ENCODE peak calls at places on chromosome 12, in six cellular contexts. One of them, this sample, is unnamed.

GRCh38 chr12:117412465-117413190 is 51.2 kb upstream of the NOS1 start:
- DNase-seq in GM23248: no peak
- DNase-seq in dorsolateral prefrontal cortex: no peak
- DNase-seq in upper lobe of right lung: peak; percentile 36
- DNase-seq in NB4: no peak
- DNase-seq in NCI-H1417 treated with DMSO at 0.1 percent for 48 hours: no peak
- DNase-seq in this sample: no peak

GRCh38 chr12:13097526-13097925 is 5.9 kb downstream of the GSG1 start:
- DNase-seq in NB4: peak; percentile 55
- DNase-seq in GM23248: peak; percentile 69
- DNase-seq in upper lobe of right lung: no peak
- DNase-seq in NCI-H1417 treated with DMSO at 0.1 percent for 48 hours: no peak
- DNase-seq in dorsolateral prefrontal cortex: no peak
- DNase-seq in this sample: no peak

GRCh38 chr12:118544569-118544968 is 168.2 kb downstream of the SUDS3 start:
- DNase-seq in upper lobe of right lung: no peak
- DNase-seq in GM23248: peak; percentile 41
- DNase-seq in NB4: peak; percentile 59
- DNase-seq in NCI-H1417 treated with DMSO at 0.1 percent for 48 hours: no peak
- DNase-seq in dorsolateral prefrontal cortex: no peak
- DNase-seq in this sample: no peak

GRCh38 chr12:21330682-21331253 is 3.9 kb downstream of the SLCO1A2 start:
- DNase-seq in NB4: peak; percentile 42
- DNase-seq in upper lobe of right lung: no peak
- DNase-seq in GM23248: no peak
- DNase-seq in NCI-H1417 treated with DMSO at 0.1 percent for 48 hours: no peak
- DNase-seq in dorsolateral prefrontal cortex: no peak
- DNase-seq in this sample: no peak

GRCh38 chr12:111359231-111359913 is 9.5 kb downstream of the PHETA1 start:
- DNase-seq in dorsolateral prefrontal cortex: no peak
- DNase-seq in GM23248: peak; percentile 17
- DNase-seq in NB4: peak; percentile 85
- DNase-seq in NCI-H1417 treated with DMSO at 0.1 percent for 48 hours: no peak
- DNase-seq in upper lobe of right lung: no peak
- DNase-seq in this sample: no peak

GRCh38 chr12:113108308-113108707 is 27.3 kb downstream of the RASAL1 start:
- DNase-seq in GM23248: no peak
- DNase-seq in NB4: no peak
- DNase-seq in NCI-H1417 treated with DMSO at 0.1 percent for 48 hours: no peak
- DNase-seq in upper lobe of right lung: no peak
- DNase-seq in dorsolateral prefrontal cortex: no peak
- DNase-seq in this sample: no peak

GRCh38 chr12:49440031-49440430 is 72.8 kb downstream of the SPATS2 start:
- DNase-seq in GM23248: no peak
- DNase-seq in upper lobe of right lung: no peak
- DNase-seq in NCI-H1417 treated with DMSO at 0.1 percent for 48 hours: no peak
- DNase-seq in NB4: no peak
- DNase-seq in dorsolateral prefrontal cortex: no peak
- DNase-seq in this sample: no peak

GRCh38 chr12:46217686-46218508 is 50.9 kb downstream of the SLC38A1 start:
- DNase-seq in NB4: peak; percentile 96
- DNase-seq in upper lobe of right lung: no peak
- DNase-seq in GM23248: no peak
- DNase-seq in NCI-H1417 treated with DMSO at 0.1 percent for 48 hours: no peak
- DNase-seq in dorsolateral prefrontal cortex: no peak
- DNase-seq in this sample: no peak

GRCh38 chr12:130139971-130140547 is 22.2 kb upstream of the FZD10 start:
- DNase-seq in GM23248: no peak
- DNase-seq in upper lobe of right lung: no peak
- DNase-seq in NCI-H1417 treated with DMSO at 0.1 percent for 48 hours: no peak
- DNase-seq in dorsolateral prefrontal cortex: no peak
- DNase-seq in NB4: no peak
- DNase-seq in this sample: no peak

GRCh38 chr12:52924764-52925716 is 20.2 kb upstream of the KRT8 start:
- DNase-seq in NB4: no peak
- DNase-seq in NCI-H1417 treated with DMSO at 0.1 percent for 48 hours: no peak
- DNase-seq in dorsolateral prefrontal cortex: no peak
- DNase-seq in upper lobe of right lung: no peak
- DNase-seq in GM23248: peak; percentile 86
- DNase-seq in this sample: no peak